ENCODE peak calls at places on chromosomes 13 and 19, in four cellular contexts. Z, U, A and E are unnamed samples.

GRCh38 chr13:45306966-45307365 is 34.0 kb downstream of the TPT1 start:
- DNase-seq in A (no peak), Z (no peak), U (no peak), E (no peak)

GRCh38 chr13:39244561-39245230 is 206.4 kb downstream of the NHLRC3 start:
- DNase-seq in A (no peak), Z (no peak), U (no peak), E (no peak)

GRCh38 chr13:112057736-112058518 is 9.0 kb upstream of the SOX1 start:
- DNase-seq in U (no peak), A (no peak), Z (no peak), E (no peak)

GRCh38 chr13:45121421-45121820 is 1.1 kb downstream of the GTF2F2 start:
- DNase-seq in A (no peak), U (no peak), Z (no peak), E (no peak)

GRCh38 chr13:109154146-109154545 is 524.7 kb downstream of the MYO16 start:
- DNase-seq in Z (peak), A (no peak), U (no peak), E (no peak)

GRCh38 chr13:49859568-49859967 is 67.1 kb upstream of the KPNA3 start:
- DNase-seq in U (no peak), A (no peak), Z (peak), E (no peak)

GRCh38 chr19:42512743-42513304 is 15.5 kb downstream of the CEACAM1 start:
- DNase-seq in U (no peak), Z (no peak), A (no peak), E (no peak)

GRCh38 chr13:24221007-24221406 is 60.5 kb downstream of the SPATA13 start:
- DNase-seq in A (no peak), U (no peak), Z (no peak), E (no peak)

GRCh38 chr13:67366533-67366932 is 136.4 kb upstream of the PCDH9 start:
- DNase-seq in U (no peak), Z (no peak), A (no peak), E (no peak)
- TF ChIP-seq CTCF in U (no peak), Z (no peak), A (no peak), E (no peak)

GRCh38 chr19:28615546-28615916 is 597.4 kb downstream of the UQCRFS1 start:
- DNase-seq in Z (no peak), U (no peak), A (no peak), E (no peak)
- H3K27ac ChIP-seq in Z (no peak), U (no peak), A (no peak), E (no peak)

GRCh38 chr13:42047561-42048322 is 706 bp upstream of the DGKH start:
- DNase-seq in U (peak), A (peak), Z (peak), E (peak)
- TF ChIP-seq POLR2A in U (no peak), A (no peak), Z (peak), E (no peak)

GRCh38 chr13:19088416-19088815 is 93.2 kb downstream of the TUBA3C start:
- DNase-seq in U (no peak), Z (no peak), A (no peak), E (no peak)

GRCh38 chr13:19085258-19085657 is 96.4 kb downstream of the TUBA3C start:
- DNase-seq in U (no peak), Z (no peak), A (no peak), E (no peak)

GRCh38 chr13:19085876-19086275 is 95.7 kb downstream of the TUBA3C start:
- DNase-seq in Z (no peak), U (no peak), A (no peak), E (no peak)

GRCh38 chr13:19090495-19090894 is 91.1 kb downstream of the TUBA3C start:
- DNase-seq in A (no peak), U (no peak), Z (no peak), E (no peak)

DNA sequence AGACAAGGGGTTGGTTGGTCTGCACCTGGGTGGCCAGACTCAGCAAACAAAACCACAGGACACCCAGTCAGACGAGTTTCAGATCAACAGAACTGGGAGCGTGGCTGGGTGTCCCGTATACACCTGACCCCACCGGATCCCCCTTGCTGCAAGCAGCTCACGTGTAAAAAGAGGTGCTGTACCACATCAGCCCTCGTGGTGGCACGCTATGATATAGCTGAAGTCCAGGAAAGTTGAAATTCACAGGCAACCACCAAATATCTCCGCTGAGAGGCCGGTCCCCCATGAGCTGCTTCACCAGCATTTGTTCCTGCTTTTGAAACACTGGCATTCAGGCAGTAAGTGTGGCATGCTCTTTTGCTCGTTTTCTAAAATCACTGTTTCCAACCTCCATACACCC is 92.3 kb downstream of the TUBA3C start:
- DNase-seq in U (no peak), Z (no peak), A (no peak), E (no peak)
- TF ChIP-seq CTCF in U (no peak), Z (no peak), A (no peak), E (no peak)

GRCh38 chr13:35484384-35484783 is 7.9 kb upstream of the MAB21L1 start:
- DNase-seq in U (no peak), Z (no peak), A (no peak), E (no peak)

GRCh38 chr13:35485451-35485850 is 9.0 kb upstream of the MAB21L1 start:
- DNase-seq in Z (no peak), A (no peak), U (no peak), E (no peak)

GRCh38 chr13:35489050-35489449 is 12.6 kb upstream of the MAB21L1 start:
- DNase-seq in Z (no peak), U (no peak), A (no peak), E (no peak)
- H3K27ac ChIP-seq in Z (no peak), U (no peak), A (no peak), E (no peak)

GRCh38 chr19:58538257-58539168 is 5.4 kb upstream of the TRIM28 start:
- DNase-seq in U (no peak), A (peak), Z (peak), E (no peak)
- TF ChIP-seq POLR2A in U (peak), A (no peak), Z (no peak), E (no peak)

GRCh38 chr19:19447536-19448237 is 42.2 kb downstream of the GATAD2A start:
- DNase-seq in A (no peak), U (no peak), Z (no peak), E (no peak)
- TF ChIP-seq CTCF in A (no peak), U (no peak), Z (no peak), E (no peak)

GRCh38 chr19:35785087-35785627 is 9.8 kb downstream of the ARHGAP33 start:
- DNase-seq in Z (no peak), A (no peak), U (no peak), E (no peak)

GRCh38 chr19:35788205-35788960 is 13.0 kb downstream of the ARHGAP33 start:
- DNase-seq in U (no peak), A (no peak), Z (no peak), E (no peak)

GRCh38 chr19:35784401-35785086 is 9.2 kb downstream of the ARHGAP33 start:
- DNase-seq in Z (no peak), U (no peak), A (no peak), E (no peak)

GRCh38 chr19:35787227-35787799 is 11.9 kb downstream of the ARHGAP33 start:
- DNase-seq in U (no peak), Z (no peak), A (no peak), E (no peak)

DNA sequence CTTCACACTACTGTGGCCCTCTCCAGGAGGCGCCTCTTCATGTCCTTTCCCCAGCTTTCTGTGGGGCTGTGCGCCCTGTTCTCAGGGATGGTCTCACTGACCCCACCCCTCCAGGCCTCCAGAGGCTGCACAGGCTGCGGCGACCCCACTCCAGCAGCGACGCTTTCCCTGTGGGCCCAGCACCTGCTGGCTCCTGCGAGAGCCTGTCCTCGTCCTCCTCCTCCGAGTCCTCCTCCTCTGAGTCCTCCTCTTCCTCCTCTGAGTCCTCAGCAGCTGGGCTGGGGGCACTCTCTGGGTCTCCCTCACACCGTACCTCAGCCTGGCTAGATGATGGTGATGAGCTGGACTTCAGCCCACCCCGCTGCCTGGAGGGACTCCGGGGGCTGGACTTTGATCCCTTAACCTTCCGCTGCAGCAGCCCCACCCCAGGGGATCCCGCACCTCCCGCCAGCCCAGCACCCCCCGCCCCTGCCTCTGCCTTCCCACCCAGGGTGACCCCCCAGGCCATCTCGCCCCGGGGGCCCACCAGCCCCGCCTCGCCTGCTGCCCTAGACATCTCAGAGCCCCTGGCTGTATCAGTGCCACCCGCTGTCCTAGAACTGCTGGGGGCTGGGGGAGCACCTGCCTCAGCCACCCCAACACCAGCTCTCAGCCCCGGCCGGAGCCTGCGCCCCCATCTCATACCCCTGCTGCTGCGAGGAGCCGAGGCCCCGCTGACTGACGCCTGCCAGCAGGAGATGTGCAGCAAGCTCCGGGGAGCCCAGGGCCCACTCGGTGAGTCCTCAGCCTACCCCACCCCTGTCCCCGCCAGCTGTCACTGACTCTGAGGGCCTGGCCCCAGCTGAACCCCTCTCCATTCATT is 11.2 kb downstream of the ARHGAP33 start:
- DNase-seq in Z (no peak), U (no peak), A (no peak), E (no peak)
- H3K27ac ChIP-seq in Z (no peak), U (no peak), A (no peak), E (no peak)

GRCh38 chr19:32345261-32346207 is at the start of gene ZNF507:
- DNase-seq in Z (peak), A (peak), U (peak), E (peak)
- TF ChIP-seq POLR2A in Z (peak), A (no peak), U (no peak), E (no peak)

DNA sequence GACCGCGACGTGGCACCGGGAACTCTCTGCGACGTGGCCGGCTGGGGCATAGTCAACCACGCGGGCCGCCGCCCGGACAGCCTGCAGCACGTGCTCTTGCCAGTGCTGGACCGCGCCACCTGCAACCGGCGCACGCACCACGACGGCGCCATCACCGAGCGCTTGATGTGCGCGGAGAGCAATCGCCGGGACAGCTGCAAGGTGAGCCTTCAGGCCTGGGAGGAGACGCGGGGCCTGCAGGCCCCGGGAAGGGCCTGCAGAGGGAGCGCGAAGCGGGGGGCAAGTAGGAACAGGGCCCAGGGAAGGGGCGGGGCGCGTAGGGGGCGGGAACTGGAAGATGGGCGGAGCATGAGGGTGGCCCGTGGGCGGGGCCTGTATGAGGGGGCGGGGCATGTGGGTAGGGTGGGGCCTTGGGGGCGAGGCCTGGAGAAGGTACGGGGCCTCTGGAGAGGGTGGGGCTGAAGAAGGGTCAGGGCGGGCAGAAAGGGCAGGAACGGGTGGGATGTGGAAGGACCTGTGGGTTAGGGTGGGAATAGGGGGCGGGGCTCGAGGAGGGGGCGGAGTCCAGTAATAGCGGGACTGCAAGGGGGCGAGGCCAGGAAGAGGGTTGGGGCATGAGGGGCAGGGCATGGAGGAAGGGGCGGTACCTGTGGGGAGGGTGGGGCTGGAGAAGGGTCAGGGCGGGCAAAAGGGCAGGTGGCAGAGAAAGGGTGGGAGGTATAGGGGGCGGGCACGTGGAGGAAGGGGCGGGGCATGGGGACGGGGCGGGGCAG is 2.5 kb downstream of the CFD start:
- DNase-seq in U (no peak), A (no peak), Z (no peak), E (no peak)
- TF ChIP-seq CTCF in U (no peak), A (no peak), Z (no peak), E (no peak)